ENCODE peak calls at places on chromosomes 5 and 9, in nine cellular contexts. One of them, this sample, is unnamed.
A peak's percentile ranks its signal among the peaks of the same experiment; 100 is the strongest.

GRCh38 chr9:113690055-113690740 is 185.9 kb upstream of the ZNF618 start:
- DNase-seq in Peyer's patch: no peak
- DNase-seq in astrocyte: no peak
- DNase-seq in OCI-LY7: no peak
- DNase-seq in RWPE1: no peak
- DNase-seq in fibroblast of pulmonary artery: no peak
- DNase-seq in WERI-Rb-1: no peak
- DNase-seq in activated B cell treated with CpG ODN at 0.5 μM for 24 hours: no peak
- DNase-seq in PC-3: no peak
- DNase-seq in this sample: no peak

GRCh38 chr5:10932426-10932825 is 171.4 kb upstream of the DAP start:
- DNase-seq in astrocyte: peak; percentile 63
- DNase-seq in Peyer's patch: no peak
- DNase-seq in fibroblast of pulmonary artery: no peak
- DNase-seq in activated B cell treated with CpG ODN at 0.5 μM for 24 hours: no peak
- DNase-seq in PC-3: no peak
- DNase-seq in OCI-LY7: no peak
- DNase-seq in WERI-Rb-1: no peak
- DNase-seq in RWPE1: no peak
- DNase-seq in this sample: no peak

GRCh38 chr5:138491284-138491648 is 26.0 kb downstream of the EGR1 start:
- DNase-seq in PC-3: no peak
- DNase-seq in RWPE1: no peak
- DNase-seq in astrocyte: no peak
- DNase-seq in OCI-LY7: no peak
- DNase-seq in fibroblast of pulmonary artery: no peak
- DNase-seq in activated B cell treated with CpG ODN at 0.5 μM for 24 hours: no peak
- DNase-seq in WERI-Rb-1: no peak
- DNase-seq in Peyer's patch: no peak
- DNase-seq in this sample: no peak

GRCh38 chr5:1074816-1075554 is 36.9 kb downstream of the SLC12A7 start:
- DNase-seq in Peyer's patch: no peak
- DNase-seq in PC-3: no peak
- DNase-seq in activated B cell treated with CpG ODN at 0.5 μM for 24 hours: no peak
- DNase-seq in WERI-Rb-1: no peak
- DNase-seq in astrocyte: no peak
- DNase-seq in OCI-LY7: no peak
- DNase-seq in RWPE1: no peak
- DNase-seq in fibroblast of pulmonary artery: no peak
- DNase-seq in this sample: no peak

GRCh38 chr9:136091582-136092352 is 3.3 kb downstream of the NACC2 start:
- DNase-seq in astrocyte: no peak
- DNase-seq in PC-3: no peak
- DNase-seq in activated B cell treated with CpG ODN at 0.5 μM for 24 hours: no peak
- DNase-seq in WERI-Rb-1: no peak
- DNase-seq in RWPE1: no peak
- DNase-seq in Peyer's patch: no peak
- DNase-seq in fibroblast of pulmonary artery: no peak
- DNase-seq in OCI-LY7: no peak
- DNase-seq in this sample: no peak

GRCh38 chr5:154862766-154863165 is 4.3 kb downstream of the CNOT8 start:
- DNase-seq in activated B cell treated with CpG ODN at 0.5 μM for 24 hours: no peak
- DNase-seq in astrocyte: peak; percentile 57
- DNase-seq in RWPE1: no peak
- DNase-seq in WERI-Rb-1: no peak
- DNase-seq in OCI-LY7: no peak
- DNase-seq in fibroblast of pulmonary artery: no peak
- DNase-seq in Peyer's patch: no peak
- DNase-seq in PC-3: no peak
- DNase-seq in this sample: no peak

GRCh38 chr5:11797132-11797531 is 107.1 kb downstream of the CTNND2 start:
- DNase-seq in astrocyte: no peak
- DNase-seq in activated B cell treated with CpG ODN at 0.5 μM for 24 hours: no peak
- DNase-seq in fibroblast of pulmonary artery: no peak
- DNase-seq in WERI-Rb-1: no peak
- DNase-seq in RWPE1: no peak
- DNase-seq in Peyer's patch: no peak
- DNase-seq in PC-3: peak; percentile 91
- DNase-seq in OCI-LY7: no peak
- DNase-seq in this sample: no peak

GRCh38 chr9:69317894-69318293 is 7.1 kb upstream of the ENTREP1 start:
- DNase-seq in astrocyte: no peak
- DNase-seq in OCI-LY7: no peak
- DNase-seq in Peyer's patch: no peak
- DNase-seq in activated B cell treated with CpG ODN at 0.5 μM for 24 hours: no peak
- DNase-seq in PC-3: no peak
- DNase-seq in RWPE1: no peak
- DNase-seq in WERI-Rb-1: no peak
- DNase-seq in fibroblast of pulmonary artery: no peak
- DNase-seq in this sample: no peak

GRCh38 chr9:21031091-21031817 is at the start of gene HACD4:
- DNase-seq in fibroblast of pulmonary artery: peak; percentile 38
- DNase-seq in astrocyte: peak; percentile 14
- DNase-seq in PC-3: no peak
- DNase-seq in activated B cell treated with CpG ODN at 0.5 μM for 24 hours: peak; percentile 59
- DNase-seq in OCI-LY7: no peak
- DNase-seq in WERI-Rb-1: no peak
- DNase-seq in RWPE1: peak; percentile 64
- DNase-seq in Peyer's patch: peak; percentile 79
- DNase-seq in this sample: peak; percentile 87

GRCh38 chr9:128927731-128928411 is 7.1 kb downstream of the PHYHD1 start:
- DNase-seq in RWPE1: peak; percentile 89
- DNase-seq in Peyer's patch: peak; percentile 81
- DNase-seq in fibroblast of pulmonary artery: peak; percentile 64
- DNase-seq in PC-3: peak; percentile 62
- DNase-seq in astrocyte: peak; percentile 12
- DNase-seq in WERI-Rb-1: peak; percentile 77
- DNase-seq in OCI-LY7: peak; percentile 70
- DNase-seq in activated B cell treated with CpG ODN at 0.5 μM for 24 hours: peak; percentile 30
- DNase-seq in this sample: peak; percentile 81
- TF ChIP-seq CTCF in RWPE1: peak; percentile 99
- TF ChIP-seq CTCF in Peyer's patch: peak; percentile 87
- TF ChIP-seq CTCF in fibroblast of pulmonary artery: peak; percentile 88
- TF ChIP-seq CTCF in PC-3: peak; percentile 85
- TF ChIP-seq CTCF in astrocyte: peak; percentile 74
- TF ChIP-seq CTCF in WERI-Rb-1: peak; percentile 85
- TF ChIP-seq CTCF in OCI-LY7: peak; percentile 95
- TF ChIP-seq CTCF in activated B cell treated with CpG ODN at 0.5 μM for 24 hours: peak; percentile 90
- TF ChIP-seq CTCF in this sample: peak; percentile 85

GRCh38 chr5:179530069-179530998 is 20.0 kb upstream of the RUFY1 start:
- DNase-seq in RWPE1: no peak
- DNase-seq in fibroblast of pulmonary artery: peak; percentile 24
- DNase-seq in activated B cell treated with CpG ODN at 0.5 μM for 24 hours: peak; percentile 68
- DNase-seq in Peyer's patch: peak; percentile 87
- DNase-seq in WERI-Rb-1: no peak
- DNase-seq in OCI-LY7: no peak
- DNase-seq in astrocyte: peak; percentile 10
- DNase-seq in PC-3: no peak
- DNase-seq in this sample: peak; percentile 86

DNA sequence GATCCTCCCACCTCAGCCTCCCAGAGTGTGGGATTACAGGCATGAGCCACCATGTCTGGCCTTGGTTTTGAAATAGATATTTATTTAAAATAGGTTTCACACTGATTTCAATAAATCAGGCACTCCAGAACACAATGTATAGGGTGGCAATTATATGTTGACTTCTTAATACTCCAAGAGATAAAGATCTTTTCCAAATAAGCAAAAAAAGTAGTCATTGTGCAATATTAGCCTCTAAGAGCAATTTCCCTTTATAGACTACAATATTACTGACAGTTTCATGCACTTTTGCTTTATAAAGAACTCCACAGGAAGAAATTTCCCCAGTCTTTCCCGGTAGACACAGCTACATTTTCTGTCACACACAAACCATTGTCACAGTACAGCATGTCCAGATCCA is 23.4 kb upstream of the RUFY1 start:
- DNase-seq in RWPE1: no peak
- DNase-seq in activated B cell treated with CpG ODN at 0.5 μM for 24 hours: no peak
- DNase-seq in WERI-Rb-1: no peak
- DNase-seq in fibroblast of pulmonary artery: no peak
- DNase-seq in Peyer's patch: no peak
- DNase-seq in astrocyte: no peak
- DNase-seq in PC-3: no peak
- DNase-seq in OCI-LY7: no peak
- DNase-seq in this sample: no peak
- TF ChIP-seq CTCF in RWPE1: no peak
- TF ChIP-seq CTCF in activated B cell treated with CpG ODN at 0.5 μM for 24 hours: no peak
- TF ChIP-seq CTCF in WERI-Rb-1: no peak
- TF ChIP-seq CTCF in fibroblast of pulmonary artery: no peak
- TF ChIP-seq CTCF in Peyer's patch: no peak
- TF ChIP-seq CTCF in astrocyte: no peak
- TF ChIP-seq CTCF in PC-3: no peak
- TF ChIP-seq CTCF in OCI-LY7: no peak
- TF ChIP-seq CTCF in this sample: no peak

DNA sequence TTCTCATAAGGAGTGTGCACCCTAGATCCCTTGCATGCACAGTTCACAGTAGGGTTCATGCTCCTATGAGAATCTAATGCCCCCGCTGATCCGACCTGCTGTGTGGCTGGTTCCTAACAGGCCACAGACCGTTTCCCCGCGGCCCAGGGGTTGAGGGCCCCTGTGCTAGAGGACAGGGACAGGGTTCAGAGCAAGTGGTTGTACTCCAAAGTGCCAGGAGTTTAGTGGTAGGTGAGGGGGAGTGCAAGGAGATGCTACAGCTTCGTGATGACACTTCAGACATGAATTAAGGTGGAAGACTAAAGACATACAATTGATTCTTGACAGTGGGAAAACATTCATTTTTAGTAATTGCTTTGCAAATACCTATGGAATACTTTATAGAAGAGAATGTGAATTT is 40.5 kb downstream of the SNX24 start:
- DNase-seq in PC-3: no peak
- DNase-seq in astrocyte: no peak
- DNase-seq in fibroblast of pulmonary artery: no peak
- DNase-seq in RWPE1: no peak
- DNase-seq in activated B cell treated with CpG ODN at 0.5 μM for 24 hours: no peak
- DNase-seq in WERI-Rb-1: no peak
- DNase-seq in OCI-LY7: no peak
- DNase-seq in Peyer's patch: no peak
- DNase-seq in this sample: no peak
- TF ChIP-seq CTCF in PC-3: no peak
- TF ChIP-seq CTCF in astrocyte: no peak
- TF ChIP-seq CTCF in fibroblast of pulmonary artery: no peak
- TF ChIP-seq CTCF in RWPE1: no peak
- TF ChIP-seq CTCF in activated B cell treated with CpG ODN at 0.5 μM for 24 hours: no peak
- TF ChIP-seq CTCF in WERI-Rb-1: no peak
- TF ChIP-seq CTCF in OCI-LY7: no peak
- TF ChIP-seq CTCF in Peyer's patch: no peak
- TF ChIP-seq CTCF in this sample: no peak

GRCh38 chr5:106876665-106877194 is 794.0 kb downstream of the EFNA5 start:
- DNase-seq in RWPE1: no peak
- DNase-seq in PC-3: no peak
- DNase-seq in Peyer's patch: no peak
- DNase-seq in WERI-Rb-1: peak; percentile 25
- DNase-seq in activated B cell treated with CpG ODN at 0.5 μM for 24 hours: no peak
- DNase-seq in fibroblast of pulmonary artery: no peak
- DNase-seq in astrocyte: no peak
- DNase-seq in OCI-LY7: peak; percentile 60
- DNase-seq in this sample: no peak

GRCh38 chr5:106874974-106875373 is 795.8 kb downstream of the EFNA5 start:
- DNase-seq in OCI-LY7: no peak
- DNase-seq in Peyer's patch: no peak
- DNase-seq in astrocyte: no peak
- DNase-seq in PC-3: no peak
- DNase-seq in WERI-Rb-1: no peak
- DNase-seq in activated B cell treated with CpG ODN at 0.5 μM for 24 hours: no peak
- DNase-seq in RWPE1: no peak
- DNase-seq in fibroblast of pulmonary artery: no peak
- DNase-seq in this sample: no peak

GRCh38 chr5:106876298-106876622 is 794.5 kb downstream of the EFNA5 start:
- DNase-seq in OCI-LY7: no peak
- DNase-seq in activated B cell treated with CpG ODN at 0.5 μM for 24 hours: no peak
- DNase-seq in WERI-Rb-1: no peak
- DNase-seq in fibroblast of pulmonary artery: no peak
- DNase-seq in RWPE1: no peak
- DNase-seq in Peyer's patch: no peak
- DNase-seq in astrocyte: no peak
- DNase-seq in PC-3: no peak
- DNase-seq in this sample: no peak

GRCh38 chr5:106874531-106874930 is 796.2 kb downstream of the EFNA5 start:
- DNase-seq in Peyer's patch: no peak
- DNase-seq in astrocyte: no peak
- DNase-seq in RWPE1: no peak
- DNase-seq in PC-3: no peak
- DNase-seq in OCI-LY7: no peak
- DNase-seq in activated B cell treated with CpG ODN at 0.5 μM for 24 hours: no peak
- DNase-seq in WERI-Rb-1: no peak
- DNase-seq in fibroblast of pulmonary artery: no peak
- DNase-seq in this sample: no peak

DNA sequence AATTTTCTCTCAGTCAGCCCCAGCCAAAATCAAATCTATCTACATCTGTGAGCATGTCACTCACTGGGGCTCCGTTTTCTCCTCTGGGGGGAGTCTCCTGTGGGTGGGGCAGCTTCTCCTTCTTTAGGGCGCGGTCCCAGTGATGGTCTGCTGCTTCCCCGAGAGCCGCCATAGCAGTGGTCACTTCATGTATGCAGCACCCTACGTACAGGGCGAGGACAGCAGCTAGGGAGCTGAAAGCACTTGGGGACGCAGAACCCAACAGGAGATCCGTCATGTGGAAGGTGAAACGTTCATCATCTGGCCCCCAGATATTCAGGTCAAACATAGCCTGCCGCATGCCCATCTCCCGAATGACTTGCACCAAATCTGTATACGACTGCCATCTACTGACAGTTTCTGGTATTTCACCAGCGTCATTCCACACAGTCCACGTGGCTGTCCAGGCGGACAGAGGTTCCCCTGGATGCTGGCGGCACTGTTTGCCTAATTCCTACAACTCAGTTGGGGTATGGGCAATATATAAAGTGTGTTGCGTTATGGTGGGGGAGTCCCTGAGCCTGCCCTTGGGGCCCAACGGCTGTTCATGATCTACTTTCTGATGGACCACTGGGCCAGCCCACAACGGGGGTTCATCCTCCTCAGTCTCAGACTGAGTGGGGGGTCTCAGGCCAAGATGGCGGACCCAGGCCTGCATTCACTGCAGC is 795.0 kb downstream of the EFNA5 start:
- DNase-seq in WERI-Rb-1: peak; percentile 71
- DNase-seq in RWPE1: no peak
- DNase-seq in activated B cell treated with CpG ODN at 0.5 μM for 24 hours: no peak
- DNase-seq in Peyer's patch: no peak
- DNase-seq in OCI-LY7: peak; percentile 9
- DNase-seq in fibroblast of pulmonary artery: peak; percentile 37
- DNase-seq in astrocyte: no peak
- DNase-seq in PC-3: peak; percentile 90
- DNase-seq in this sample: peak; percentile 26
- TF ChIP-seq CTCF in WERI-Rb-1: peak; percentile 72
- TF ChIP-seq CTCF in RWPE1: peak; percentile 33
- TF ChIP-seq CTCF in activated B cell treated with CpG ODN at 0.5 μM for 24 hours: no peak
- TF ChIP-seq CTCF in Peyer's patch: peak; percentile 10
- TF ChIP-seq CTCF in OCI-LY7: peak; percentile 65
- TF ChIP-seq CTCF in fibroblast of pulmonary artery: peak; percentile 42
- TF ChIP-seq CTCF in astrocyte: peak; percentile 31
- TF ChIP-seq CTCF in PC-3: peak; percentile 83
- TF ChIP-seq CTCF in this sample: peak; percentile 27

DNA sequence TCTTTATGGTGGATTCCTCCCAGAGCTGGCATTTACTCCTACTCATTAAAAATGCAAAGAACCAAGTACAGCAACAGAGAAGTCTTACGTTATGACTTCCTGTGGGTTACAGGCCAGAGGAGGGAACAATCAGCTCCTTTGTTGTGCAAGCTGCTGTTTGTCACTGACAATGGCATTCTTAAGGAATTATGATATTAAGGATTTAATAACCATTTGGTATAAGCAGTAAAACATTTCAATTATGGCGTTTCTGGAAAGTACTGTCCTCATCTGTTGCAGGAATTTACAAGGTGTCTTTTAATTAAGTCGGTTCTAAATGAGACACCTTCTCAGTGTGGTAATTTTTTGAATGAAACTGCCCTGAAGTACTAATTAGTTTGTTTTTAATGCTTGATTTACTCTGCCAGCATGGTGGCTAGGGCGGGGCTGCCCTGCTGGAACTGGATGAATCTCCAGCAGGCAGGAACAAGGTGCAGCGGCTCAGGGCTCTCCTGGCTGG is 49.1 kb upstream of the VDAC1 start:
- DNase-seq in RWPE1: no peak
- DNase-seq in astrocyte: peak; percentile 72
- DNase-seq in activated B cell treated with CpG ODN at 0.5 μM for 24 hours: no peak
- DNase-seq in Peyer's patch: peak; percentile 71
- DNase-seq in PC-3: peak; percentile 77
- DNase-seq in OCI-LY7: no peak
- DNase-seq in WERI-Rb-1: no peak
- DNase-seq in fibroblast of pulmonary artery: peak; percentile 91
- DNase-seq in this sample: no peak
- TF ChIP-seq CTCF in RWPE1: no peak
- TF ChIP-seq CTCF in astrocyte: no peak
- TF ChIP-seq CTCF in activated B cell treated with CpG ODN at 0.5 μM for 24 hours: no peak
- TF ChIP-seq CTCF in Peyer's patch: no peak
- TF ChIP-seq CTCF in PC-3: no peak
- TF ChIP-seq CTCF in OCI-LY7: no peak
- TF ChIP-seq CTCF in WERI-Rb-1: no peak
- TF ChIP-seq CTCF in fibroblast of pulmonary artery: no peak
- TF ChIP-seq CTCF in this sample: no peak

This sample was measured in GM13976.